ENCODE peak calls at places on chromosome X, in ten cellular contexts. V is MM.1S; E is tibial nerve; Z is ascending aorta; I is tibial artery; C is pancreas; H is PC-3; B is right atrium auricular region; A is CD4-positive, alpha-beta memory T cell; G is aorta. J is an unnamed sample.

GRCh38 chrX:2974946-2975345 is 31.4 kb upstream of the ARSH start:
- DNase-seq in H (no peak), Z (no peak), V (no peak), E (no peak), I (no peak), B (no peak), C (no peak), A (no peak), G (no peak), J (no peak)

GRCh38 chrX:10158279-10158939 is 1.6 kb downstream of the CLCN4 start:
- DNase-seq in B (no peak), A (no peak), Z (no peak), E (no peak), I (no peak), V (no peak), C (no peak), G (peak; percentile 61), H (no peak), J (no peak)

GRCh38 chrX:149837167-149837566 is 43.8 kb upstream of the MAGEA8 start:
- DNase-seq in V (no peak), C (no peak), E (no peak), H (no peak), G (no peak), I (no peak), Z (no peak), B (no peak), A (no peak), J (no peak)

GRCh38 chrX:25523574-25523973 is 507.8 kb upstream of the ARX start:
- DNase-seq in H (peak; percentile 23), E (no peak), A (no peak), Z (no peak), I (no peak), B (no peak), C (peak; percentile 20), G (no peak), V (no peak), J (no peak)

GRCh38 chrX:107713205-107714195 is 62.1 kb downstream of the TSC22D3 start:
- DNase-seq in Z (no peak), E (no peak), C (no peak), A (peak; percentile 62), B (no peak), I (no peak), H (no peak), G (no peak), V (no peak), J (no peak)

GRCh38 chrX:69015564-69016218 is 149.6 kb downstream of the PJA1 start:
- DNase-seq in G (no peak), C (no peak), A (no peak), I (no peak), B (peak; percentile 44), V (no peak), E (no peak), Z (no peak), H (no peak), J (peak; percentile 18)

GRCh38 chrX:9339603-9340569 is 125.0 kb upstream of the TBL1X start:
- DNase-seq in Z (no peak), C (no peak), G (no peak), E (peak; percentile 24), B (no peak), I (no peak), V (peak; percentile 86), A (peak; percentile 69), H (no peak), J (no peak)

GRCh38 chrX:15158736-15159406 is 111.0 kb downstream of the ASB9 start:
- DNase-seq in Z (no peak), C (no peak), A (peak; percentile 16), B (no peak), E (no peak), V (peak; percentile 44), H (peak; percentile 60), I (no peak), G (no peak), J (no peak)

GRCh38 chrX:56733459-56734046 is 4.5 kb downstream of the NBDY start:
- DNase-seq in B (peak; percentile 71), E (peak; percentile 25), C (peak; percentile 34), I (peak; percentile 58), G (no peak), Z (no peak), V (peak; percentile 68), H (peak; percentile 78), A (peak; percentile 56), J (peak; percentile 41)

GRCh38 chrX:107935664-107936433 is 46.3 kb downstream of the TEX13B start:
- DNase-seq in G (no peak), Z (no peak), V (no peak), A (no peak), I (no peak), H (peak; percentile 49), B (no peak), E (no peak), C (no peak), J (no peak)

GRCh38 chrX:42096262-42096939 is 173.0 kb upstream of the CASK start:
- DNase-seq in G (peak; percentile 62), V (no peak), C (peak; percentile 21), B (peak; percentile 78), A (no peak), I (no peak), Z (no peak), H (peak; percentile 67), E (no peak), J (peak; percentile 54)

GRCh38 chrX:110383414-110383813 is 24.8 kb downstream of the RTL9 start:
- DNase-seq in G (no peak), B (no peak), Z (no peak), H (peak; percentile 42), I (no peak), C (no peak), E (no peak), V (no peak), A (no peak), J (no peak)

GRCh38 chrX:47831788-47832187 is 4.9 kb upstream of the ZNF81 start:
- DNase-seq in A (peak; percentile 58), G (peak; percentile 51), V (peak; percentile 53), C (peak; percentile 24), H (peak; percentile 73), E (no peak), B (no peak), Z (no peak), I (no peak), J (peak; percentile 57)

GRCh38 chrX:136878423-136878822 is 2.1 kb downstream of the RBMX start:
- DNase-seq in I (no peak), Z (no peak), H (no peak), G (no peak), A (no peak), E (no peak), B (no peak), V (no peak), C (no peak), J (no peak)

GRCh38 chrX:69374569-69374968 is 129.6 kb upstream of the NALF2 start:
- DNase-seq in I (no peak), E (no peak), Z (no peak), H (no peak), B (no peak), V (no peak), G (no peak), C (no peak), A (no peak), J (no peak)

GRCh38 chrX:31384471-31384870 is 312.6 kb upstream of the FTHL17 start:
- DNase-seq in V (no peak), Z (no peak), G (no peak), A (no peak), C (no peak), B (no peak), E (no peak), H (no peak), I (no peak), J (no peak)

DNA sequence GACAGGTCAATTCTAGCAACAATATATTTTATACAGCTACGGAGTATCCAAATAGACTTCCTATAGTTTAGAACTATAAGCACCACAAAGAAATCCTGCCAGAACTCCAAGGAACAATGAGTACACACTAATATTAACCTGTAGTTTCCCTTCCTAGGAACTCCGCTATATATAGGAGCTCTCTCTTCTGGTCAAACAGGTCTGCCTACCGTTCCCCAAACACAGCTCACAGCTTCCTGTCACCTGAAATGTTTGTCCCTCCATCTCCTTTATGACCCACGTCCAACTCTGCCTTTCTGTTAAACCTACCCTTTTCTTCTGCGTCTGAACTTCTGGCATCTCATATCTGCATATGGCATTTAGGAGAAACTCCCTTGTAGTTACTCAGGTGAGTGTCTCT is 10.5 kb upstream of the GJB1 start:
- DNase-seq in V (no peak), A (no peak), H (peak; percentile 42), E (no peak), B (no peak), Z (no peak), C (no peak), I (no peak), G (no peak), J (no peak)
- H3K4me1 ChIP-seq in V (no peaks in the 10 kb centered on the region), A (no peaks in the 10 kb centered on the region), H (peaks cover 8% of the 10 kb centered on the region), E (no peaks in the 10 kb centered on the region), B (no peaks in the 10 kb centered on the region), Z (no peaks in the 10 kb centered on the region), C (no peaks in the 10 kb centered on the region), I (no peaks in the 10 kb centered on the region), G (no peaks in the 10 kb centered on the region), J (no peaks in the 10 kb centered on the region)

GRCh38 chrX:155841232-155841631 is 39.9 kb upstream of the VAMP7 start:
- DNase-seq in A (no peak), C (no peak), I (no peak), B (no peak), H (no peak), G (no peak), V (no peak), Z (no peak), E (no peak), J (no peak)
- H3K36me3 ChIP-seq in A (no peaks in the 10 kb centered on the region), C (no peaks in the 10 kb centered on the region), I (no peaks in the 10 kb centered on the region), B (no peaks in the 10 kb centered on the region), H (no peaks in the 10 kb centered on the region), G (no peaks in the 10 kb centered on the region), V (no peaks in the 10 kb centered on the region), Z (no peaks in the 10 kb centered on the region), E (no peaks in the 10 kb centered on the region), J (no peaks in the 10 kb centered on the region)

DNA sequence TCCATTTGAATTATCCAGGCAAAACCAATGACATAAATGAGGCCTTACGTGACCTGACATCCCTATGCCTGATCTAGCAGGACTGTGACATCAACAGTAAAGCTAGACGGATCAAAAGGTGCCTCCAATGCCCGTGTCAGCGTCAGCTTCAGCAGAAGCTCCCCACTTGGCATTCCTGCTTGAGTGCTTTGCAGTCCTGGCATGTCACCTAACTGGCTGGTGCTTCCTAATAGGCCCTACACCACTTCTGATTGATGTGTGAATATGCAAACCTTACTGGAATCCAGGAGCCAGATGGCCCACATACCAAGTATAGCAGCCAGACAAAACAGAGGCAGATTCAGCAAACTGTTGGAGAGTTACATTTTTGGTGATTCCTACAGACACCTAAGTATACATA is 224.2 kb downstream of the DMD start:
- DNase-seq in Z (no peak), G (no peak), I (no peak), H (no peak), A (no peak), B (no peak), C (no peak), V (no peak), E (no peak), J (no peak)
- H3K27ac ChIP-seq in Z (no peak overlapping the region), G (no peak overlapping the region), I (no peak overlapping the region), H (no peak overlapping the region), A (no peak overlapping the region), B (no peak overlapping the region), C (no peak overlapping the region), V (no peak overlapping the region), E (no peak overlapping the region), J (no peak overlapping the region)

DNA sequence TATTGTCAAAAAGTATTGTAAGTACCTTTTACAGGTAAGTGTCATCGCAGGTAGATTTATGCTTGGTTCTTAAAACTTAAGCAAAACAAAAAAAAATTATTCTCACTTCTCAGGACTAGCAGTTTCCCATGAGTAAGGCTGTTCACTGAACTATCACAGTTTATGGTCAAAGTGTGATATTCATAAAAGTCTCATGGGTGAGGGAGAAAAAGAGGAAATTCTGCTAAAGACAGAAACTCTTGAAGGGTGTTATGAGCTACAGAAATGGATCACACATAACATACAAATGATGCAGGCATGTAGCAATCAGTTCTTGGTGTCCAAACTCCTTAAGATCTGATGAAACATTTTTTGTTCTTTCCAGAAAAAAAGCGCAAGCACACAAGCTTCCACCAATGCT is 8.5 kb downstream of the RAB9A start:
- DNase-seq in E (no peak), A (no peak), C (no peak), V (no peak), Z (no peak), H (no peak), B (no peak), G (no peak), I (no peak), J (no peak)
- H3K4me1 ChIP-seq in E (peaks cover 31% of the 10 kb centered on the region), A (peaks cover 79% of the 10 kb centered on the region), C (peaks cover 15% of the 10 kb centered on the region), V (no peaks in the 10 kb centered on the region), Z (no peaks in the 10 kb centered on the region), H (peaks cover 4% of the 10 kb centered on the region), B (no peaks in the 10 kb centered on the region), G (peaks cover 2% of the 10 kb centered on the region), I (peaks cover 57% of the 10 kb centered on the region), J (peaks cover 8% of the 10 kb centered on the region)

J was measured in lung.